ENCODE peak calls at places on chromosome 10, in five cellular contexts. H, Y, P, O and S are unnamed samples.

GRCh38 chr10:91632671-91633550 is at the start of gene PPP1R3C:
- DNase-seq in H (peak; percentile 92), Y (peak; percentile 90), P (peak; percentile 84), O (peak; percentile 71), S (peak; percentile 67)

GRCh38 chr10:125448596-125448995 is 234.4 kb downstream of the TEX36 start:
- DNase-seq in H (peak; percentile 79), Y (peak; percentile 87), P (no peak), O (peak; percentile 20), S (no peak)

GRCh38 chr10:37707829-37708578 is 149.4 kb downstream of the ZNF248 start:
- DNase-seq in H (no peak), Y (no peak), P (no peak), O (no peak), S (no peak)

GRCh38 chr10:72322280-72323058 is 32.2 kb downstream of the DNAJB12 start:
- DNase-seq in H (no peak), Y (no peak), P (peak; percentile 68), O (no peak), S (peak; percentile 34)

GRCh38 chr10:110429301-110429700 is 68.4 kb upstream of the DUSP5 start:
- DNase-seq in H (no peak), Y (no peak), P (no peak), O (no peak), S (no peak)

GRCh38 chr10:59088912-59089573 is 87.4 kb upstream of the PHYHIPL start:
- DNase-seq in H (no peak), Y (no peak), P (no peak), O (no peak), S (no peak)

GRCh38 chr10:89563861-89564478 is 28.6 kb upstream of the SLC16A12 start:
- DNase-seq in H (no peak), Y (no peak), P (peak; percentile 53), O (peak; percentile 15), S (peak; percentile 82)

GRCh38 chr10:113958631-113959382 is 84.9 kb upstream of the ADRB1 start:
- DNase-seq in H (no peak), Y (no peak), P (peak; percentile 98), O (no peak), S (peak; percentile 78)

GRCh38 chr10:122077311-122077875 is 88.4 kb downstream of the TACC2 start:
- DNase-seq in H (no peak), Y (no peak), P (no peak), O (no peak), S (no peak)

GRCh38 chr10:87818505-87819273 is 663 bp upstream of the ATAD1 start:
- DNase-seq in H (peak; percentile 38), Y (no peak), P (peak; percentile 59), O (peak; percentile 17), S (peak; percentile 27)

GRCh38 chr10:5813341-5814109 is at the start of gene GDI2:
- DNase-seq in H (peak; percentile 96), Y (peak; percentile 96), P (peak; percentile 98), O (peak; percentile 98), S (peak; percentile 100)

GRCh38 chr10:102542800-102543418 is 39.1 kb downstream of the SUFU start:
- DNase-seq in H (no peak), Y (no peak), P (peak; percentile 72), O (no peak), S (peak; percentile 30)

GRCh38 chr10:104353325-104354048 is at the start of gene CFAP58:
- DNase-seq in H (peak; percentile 95), Y (peak; percentile 98), P (peak; percentile 88), O (peak; percentile 83), S (peak; percentile 94)

GRCh38 chr10:102802920-102803534 is 34.2 kb downstream of the CYP17A1 start:
- DNase-seq in H (peak; percentile 83), Y (no peak), P (peak; percentile 99), O (no peak), S (peak; percentile 42)

GRCh38 chr10:84654671-84655070 is 326.3 kb downstream of the CCSER2 start:
- DNase-seq in H (no peak), Y (no peak), P (no peak), O (no peak), S (no peak)

GRCh38 chr10:28444031-28444430 is 88.9 kb upstream of the WAC start:
- DNase-seq in H (peak; percentile 41), Y (no peak), P (no peak), O (no peak), S (peak; percentile 37)

GRCh38 chr10:56357018-56357417 is 4.0 kb downstream of the ZWINT start:
- DNase-seq in H (no peak), Y (no peak), P (no peak), O (no peak), S (no peak)

GRCh38 chr10:79923145-79923544 is 25.8 kb downstream of the SFTPD start:
- DNase-seq in H (no peak), Y (peak; percentile 17), P (no peak), O (no peak), S (no peak)

GRCh38 chr10:79926037-79926436 is 22.9 kb downstream of the SFTPD start:
- DNase-seq in H (no peak), Y (no peak), P (no peak), O (no peak), S (no peak)

GRCh38 chr10:79927111-79927828 is 21.6 kb downstream of the SFTPD start:
- DNase-seq in H (no peak), Y (no peak), P (no peak), O (no peak), S (no peak)

GRCh38 chr10:79925614-79926013 is 23.3 kb downstream of the SFTPD start:
- DNase-seq in H (no peak), Y (peak; percentile 17), P (no peak), O (no peak), S (no peak)

DNA sequence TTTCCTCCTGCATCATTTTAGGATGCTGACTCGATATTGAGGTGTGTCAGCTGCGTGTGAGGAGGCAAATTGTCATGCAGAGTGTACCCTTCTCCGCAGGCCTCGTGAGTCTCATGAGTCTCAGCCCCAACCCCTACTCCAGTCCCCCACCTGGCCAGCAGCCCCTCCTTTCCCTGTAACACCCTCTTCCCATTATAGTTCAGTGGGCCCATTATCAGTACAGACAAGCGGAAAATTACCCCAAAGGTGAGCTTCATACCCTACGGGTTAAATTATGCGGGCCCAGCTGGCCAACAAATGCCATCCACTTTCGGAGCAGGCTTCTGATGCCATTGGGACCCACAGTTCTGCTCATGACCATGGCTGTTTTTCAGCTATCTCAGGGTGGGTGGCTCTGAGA is 25.2 kb downstream of the SFTPD start:
- DNase-seq in H (no peak), Y (peak; percentile 26), P (no peak), O (no peak), S (no peak)
- H2BK12ac ChIP-seq in H (no peak overlapping the region), Y (no peak overlapping the region), P (no peak overlapping the region), O (no peak overlapping the region), S (no peak overlapping the region)

GRCh38 chr10:1156921-1157614 is 100.9 kb downstream of the WDR37 start:
- DNase-seq in H (no peak), Y (peak; percentile 24), P (no peak), O (no peak), S (no peak)

GRCh38 chr10:1158066-1158465 is 101.9 kb downstream of the WDR37 start:
- DNase-seq in H (no peak), Y (no peak), P (no peak), O (no peak), S (no peak)

GRCh38 chr10:1155791-1156615 is 99.8 kb downstream of the WDR37 start:
- DNase-seq in H (no peak), Y (peak; percentile 36), P (no peak), O (no peak), S (no peak)

GRCh38 chr10:1156616-1156886 is 100.4 kb downstream of the WDR37 start:
- DNase-seq in H (no peak), Y (peak; percentile 31), P (no peak), O (no peak), S (no peak)

GRCh38 chr10:1157615-1157933 is 101.4 kb downstream of the WDR37 start:
- DNase-seq in H (no peak), Y (no peak), P (no peak), O (no peak), S (no peak)
- H3K14ac ChIP-seq in H (no peak overlapping the region), Y (no peak overlapping the region), P (no peak overlapping the region), O (no peak overlapping the region), S (no peak overlapping the region)

GRCh38 chr10:45440511-45441062 is 66.6 kb downstream of the ALOX5 start:
- DNase-seq in H (no peak), Y (no peak), P (no peak), O (no peak), S (no peak)

GRCh38 chr10:45437587-45438456 is 63.8 kb downstream of the ALOX5 start:
- DNase-seq in H (no peak), Y (no peak), P (no peak), O (no peak), S (no peak)

GRCh38 chr10:45439365-45439764 is 65.3 kb downstream of the ALOX5 start:
- DNase-seq in H (no peak), Y (peak; percentile 32), P (no peak), O (no peak), S (no peak)

GRCh38 chr10:45439873-45440272 is 65.9 kb downstream of the ALOX5 start:
- DNase-seq in H (no peak), Y (no peak), P (no peak), O (no peak), S (no peak)

DNA sequence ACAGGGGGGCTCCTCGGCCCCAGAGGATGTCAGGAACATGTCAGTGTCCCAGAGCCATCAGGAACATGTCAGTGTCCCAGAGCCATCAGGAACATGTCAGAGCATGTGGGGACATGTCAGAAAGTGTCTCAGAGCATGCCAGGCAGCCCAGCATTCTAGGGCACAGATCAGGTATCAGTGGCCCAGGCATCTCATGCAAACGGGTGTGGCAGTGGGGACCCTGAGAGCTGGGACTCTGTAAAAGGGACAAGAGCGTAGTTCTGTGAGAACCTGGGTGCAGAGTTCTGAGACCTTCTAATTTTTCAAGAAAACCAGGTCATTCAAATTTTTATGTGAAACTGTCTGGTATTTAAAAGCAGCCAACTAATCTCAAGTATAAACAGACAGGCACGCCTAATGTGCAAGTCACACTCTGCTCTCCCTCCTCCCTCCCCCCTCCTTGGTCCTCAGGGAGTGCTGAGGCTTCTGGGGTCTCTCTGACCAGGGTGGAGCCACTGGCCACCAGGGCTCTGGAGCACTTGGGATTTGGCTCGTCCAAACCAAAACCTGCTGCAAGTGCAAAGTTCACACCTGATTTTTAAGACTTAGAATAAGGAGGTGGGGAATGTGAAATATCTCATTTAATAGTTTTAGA is 64.6 kb downstream of the ALOX5 start:
- DNase-seq in H (no peak), Y (peak; percentile 22), P (no peak), O (no peak), S (no peak)
- H2BK12ac ChIP-seq in H (no peak overlapping the region), Y (no peak overlapping the region), P (no peak overlapping the region), O (no peak overlapping the region), S (no peak overlapping the region)

GRCh38 chr10:32963102-32963501 is 5.1 kb upstream of the ITGB1 start:
- DNase-seq in H (no peak), Y (no peak), P (peak; percentile 71), O (no peak), S (peak; percentile 52)

GRCh38 chr10:32964261-32964660 is 6.2 kb upstream of the ITGB1 start:
- DNase-seq in H (no peak), Y (no peak), P (no peak), O (no peak), S (no peak)

GRCh38 chr10:32961343-32961891 is 3.4 kb upstream of the ITGB1 start:
- DNase-seq in H (no peak), Y (no peak), P (no peak), O (no peak), S (no peak)

GRCh38 chr10:32961892-32962369 is 3.9 kb upstream of the ITGB1 start:
- DNase-seq in H (no peak), Y (no peak), P (peak; percentile 89), O (no peak), S (peak; percentile 91)

DNA sequence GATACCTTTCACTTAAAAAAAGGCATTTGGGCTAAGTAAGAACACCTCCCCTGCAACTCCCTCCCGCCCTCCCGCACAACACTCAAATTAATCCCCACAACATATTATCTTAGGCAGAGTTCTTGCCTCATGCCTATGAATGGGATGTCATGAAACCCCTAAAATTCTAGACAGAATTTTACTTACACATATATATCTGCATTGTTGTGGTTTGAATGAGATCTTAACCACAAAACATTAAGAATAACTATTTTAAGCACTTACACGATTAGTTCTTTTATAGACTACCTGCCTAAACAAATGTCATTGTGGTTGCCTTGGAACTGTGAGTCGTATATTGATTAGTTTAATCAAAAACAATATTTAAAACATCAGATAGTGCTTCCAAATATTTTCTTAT is 4.5 kb upstream of the ITGB1 start:
- DNase-seq in H (no peak), Y (no peak), P (no peak), O (no peak), S (no peak)
- H3K14ac ChIP-seq in H (no peak overlapping the region), Y (no peak overlapping the region), P (no peak overlapping the region), O (no peak overlapping the region), S (no peak overlapping the region)